ENCODE peak calls at places on chromosomes 16 and 17, in nine cellular contexts. One of them, this sample, is unnamed.

GRCh38 chr17:9138161-9138717 is 116.9 kb downstream of the NTN1 start:
- DNase-seq in HepG2: no peak
- DNase-seq in MCF 10A: no peak
- DNase-seq in B cell: no peak
- DNase-seq in lower leg skin: no peak
- DNase-seq in left ventricle myocardium inferior: peak
- DNase-seq in AG10803: peak
- DNase-seq in BJ: no peak
- DNase-seq in ascending aorta: no peak
- DNase-seq in this sample: no peak

GRCh38 chr17:43766413-43767052 is 7.9 kb upstream of the SOST start:
- DNase-seq in ascending aorta: peak
- DNase-seq in AG10803: peak
- DNase-seq in left ventricle myocardium inferior: peak
- DNase-seq in HepG2: peak
- DNase-seq in MCF 10A: peak
- DNase-seq in BJ: no peak
- DNase-seq in B cell: no peak
- DNase-seq in lower leg skin: peak
- DNase-seq in this sample: no peak

GRCh38 chr17:21176996-21177395 is 37.0 kb downstream of the TMEM11 start:
- DNase-seq in HepG2: no peak
- DNase-seq in BJ: no peak
- DNase-seq in ascending aorta: peak
- DNase-seq in lower leg skin: no peak
- DNase-seq in left ventricle myocardium inferior: no peak
- DNase-seq in B cell: peak
- DNase-seq in AG10803: no peak
- DNase-seq in MCF 10A: no peak
- DNase-seq in this sample: no peak

GRCh38 chr17:21396237-21396636 is 20.1 kb downstream of the KCNJ12 start:
- DNase-seq in AG10803: no peak
- DNase-seq in MCF 10A: no peak
- DNase-seq in left ventricle myocardium inferior: no peak
- DNase-seq in ascending aorta: no peak
- DNase-seq in lower leg skin: no peak
- DNase-seq in BJ: no peak
- DNase-seq in B cell: no peak
- DNase-seq in HepG2: no peak
- DNase-seq in this sample: no peak

GRCh38 chr17:75478508-75478907 is 22.1 kb downstream of the TMEM94 start:
- DNase-seq in MCF 10A: no peak
- DNase-seq in lower leg skin: no peak
- DNase-seq in HepG2: no peak
- DNase-seq in B cell: no peak
- DNase-seq in BJ: no peak
- DNase-seq in AG10803: no peak
- DNase-seq in ascending aorta: no peak
- DNase-seq in left ventricle myocardium inferior: no peak
- DNase-seq in this sample: no peak

GRCh38 chr17:4796550-4796915 is 569 bp downstream of the PSMB6 start:
- DNase-seq in lower leg skin: no peak
- DNase-seq in ascending aorta: no peak
- DNase-seq in left ventricle myocardium inferior: no peak
- DNase-seq in B cell: no peak
- DNase-seq in MCF 10A: peak
- DNase-seq in HepG2: peak
- DNase-seq in BJ: no peak
- DNase-seq in AG10803: peak
- DNase-seq in this sample: no peak

GRCh38 chr17:78499715-78500540 is 77.3 kb downstream of the DNAH17 start:
- DNase-seq in ascending aorta: no peak
- DNase-seq in BJ: no peak
- DNase-seq in B cell: no peak
- DNase-seq in left ventricle myocardium inferior: no peak
- DNase-seq in HepG2: no peak
- DNase-seq in AG10803: no peak
- DNase-seq in lower leg skin: no peak
- DNase-seq in MCF 10A: no peak
- DNase-seq in this sample: no peak

GRCh38 chr17:30368896-30369720 is 9.6 kb upstream of the CPD start:
- DNase-seq in BJ: no peak
- DNase-seq in AG10803: no peak
- DNase-seq in lower leg skin: no peak
- DNase-seq in left ventricle myocardium inferior: no peak
- DNase-seq in B cell: no peak
- DNase-seq in ascending aorta: no peak
- DNase-seq in MCF 10A: no peak
- DNase-seq in HepG2: no peak
- DNase-seq in this sample: no peak

GRCh38 chr16:58814348-58814801 is 80.3 kb upstream of the GOT2 start:
- DNase-seq in AG10803: peak
- DNase-seq in B cell: peak
- DNase-seq in MCF 10A: peak
- DNase-seq in BJ: peak
- DNase-seq in ascending aorta: no peak
- DNase-seq in left ventricle myocardium inferior: peak
- DNase-seq in lower leg skin: no peak
- DNase-seq in HepG2: peak
- DNase-seq in this sample: peak

GRCh38 chr16:20814761-20815160 is 8.4 kb downstream of the REXO5 start:
- DNase-seq in MCF 10A: no peak
- DNase-seq in BJ: no peak
- DNase-seq in HepG2: no peak
- DNase-seq in AG10803: no peak
- DNase-seq in lower leg skin: no peak
- DNase-seq in B cell: no peak
- DNase-seq in ascending aorta: no peak
- DNase-seq in left ventricle myocardium inferior: no peak
- DNase-seq in this sample: no peak

GRCh38 chr17:55152236-55152635 is 112.5 kb upstream of the HLF start:
- DNase-seq in ascending aorta: no peak
- DNase-seq in B cell: no peak
- DNase-seq in HepG2: no peak
- DNase-seq in lower leg skin: no peak
- DNase-seq in BJ: no peak
- DNase-seq in AG10803: no peak
- DNase-seq in left ventricle myocardium inferior: no peak
- DNase-seq in MCF 10A: no peak
- DNase-seq in this sample: no peak

GRCh38 chr17:31509805-31510177 is 118.3 kb downstream of the RAB11FIP4 start:
- DNase-seq in B cell: no peak
- DNase-seq in ascending aorta: no peak
- DNase-seq in HepG2: no peak
- DNase-seq in left ventricle myocardium inferior: no peak
- DNase-seq in BJ: no peak
- DNase-seq in AG10803: no peak
- DNase-seq in lower leg skin: no peak
- DNase-seq in MCF 10A: no peak
- DNase-seq in this sample: no peak

DNA sequence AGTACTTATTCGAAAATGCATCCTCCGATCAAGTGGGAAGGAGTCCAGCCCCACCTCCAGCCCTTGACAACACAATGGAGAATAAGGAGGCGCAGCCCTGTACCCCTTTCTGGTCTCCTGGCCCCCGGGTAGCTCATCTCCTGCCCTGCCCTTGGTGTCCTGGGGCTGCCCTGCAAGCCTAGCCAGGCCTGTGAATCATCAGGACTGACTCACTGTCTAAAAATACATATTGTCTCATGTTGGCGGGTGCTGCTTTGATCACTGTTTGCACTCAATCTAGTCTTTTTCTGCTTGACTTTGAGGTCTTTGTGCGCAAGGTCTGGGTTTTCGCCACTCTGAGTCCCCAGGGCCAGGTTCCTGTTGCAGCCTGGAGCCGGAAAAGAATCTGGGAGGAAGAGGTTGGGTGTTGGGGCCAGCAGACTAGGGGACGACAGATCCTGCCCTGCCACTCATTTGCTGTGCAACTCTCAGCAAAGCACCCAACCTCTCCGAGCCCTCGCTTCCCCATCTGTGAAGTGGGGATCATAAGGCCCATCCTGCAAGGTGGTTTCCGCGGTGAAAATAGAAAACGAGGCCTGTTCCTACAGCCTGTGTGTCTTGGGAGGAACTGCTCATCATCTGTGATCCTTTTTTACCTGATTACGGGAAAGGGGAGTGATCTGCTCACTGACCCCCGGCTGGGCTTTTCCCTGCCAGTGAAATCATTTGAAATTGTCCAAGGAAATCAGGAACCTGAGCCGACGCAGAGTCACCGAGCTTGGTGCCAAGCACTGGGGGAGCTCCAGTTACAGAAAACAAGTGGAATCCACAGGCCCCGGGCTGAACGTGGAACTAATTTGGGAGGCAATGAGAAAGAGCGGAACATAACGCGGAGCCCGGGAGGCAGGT is 230.4 kb downstream of the PARN start:
- DNase-seq in AG10803: peak
- DNase-seq in ascending aorta: peak
- DNase-seq in MCF 10A: peak
- DNase-seq in B cell: no peak
- DNase-seq in HepG2: peak
- DNase-seq in BJ: peak
- DNase-seq in lower leg skin: peak
- DNase-seq in left ventricle myocardium inferior: peak
- DNase-seq in this sample: peak
- TF ChIP-seq CTCF in AG10803: no peak
- TF ChIP-seq CTCF in ascending aorta: no peak
- TF ChIP-seq CTCF in MCF 10A: no peak
- TF ChIP-seq CTCF in B cell: no peak
- TF ChIP-seq CTCF in HepG2: peak
- TF ChIP-seq CTCF in BJ: peak
- TF ChIP-seq CTCF in lower leg skin: no peak
- TF ChIP-seq CTCF in left ventricle myocardium inferior: no peak
- TF ChIP-seq CTCF in this sample: no peak

GRCh38 chr16:67650023-67650422 is 5.1 kb downstream of the CARMIL2 start:
- DNase-seq in lower leg skin: no peak
- DNase-seq in BJ: no peak
- DNase-seq in ascending aorta: no peak
- DNase-seq in HepG2: no peak
- DNase-seq in MCF 10A: no peak
- DNase-seq in AG10803: no peak
- DNase-seq in B cell: no peak
- DNase-seq in left ventricle myocardium inferior: no peak
- DNase-seq in this sample: no peak
- TF ChIP-seq CTCF in lower leg skin: no peak
- TF ChIP-seq CTCF in BJ: no peak
- TF ChIP-seq CTCF in ascending aorta: no peak
- TF ChIP-seq CTCF in HepG2: no peak
- TF ChIP-seq CTCF in MCF 10A: no peak
- TF ChIP-seq CTCF in AG10803: no peak
- TF ChIP-seq CTCF in B cell: no peak
- TF ChIP-seq CTCF in left ventricle myocardium inferior: no peak
- TF ChIP-seq CTCF in this sample: no peak

GRCh38 chr16:88820335-88821025 is 8.8 kb upstream of the APRT start:
- DNase-seq in lower leg skin: no peak
- DNase-seq in BJ: no peak
- DNase-seq in AG10803: no peak
- DNase-seq in MCF 10A: no peak
- DNase-seq in left ventricle myocardium inferior: no peak
- DNase-seq in HepG2: no peak
- DNase-seq in ascending aorta: no peak
- DNase-seq in B cell: no peak
- DNase-seq in this sample: no peak

GRCh38 chr16:88818610-88818874 is 6.8 kb upstream of the APRT start:
- DNase-seq in left ventricle myocardium inferior: no peak
- DNase-seq in HepG2: no peak
- DNase-seq in lower leg skin: no peak
- DNase-seq in B cell: no peak
- DNase-seq in ascending aorta: no peak
- DNase-seq in AG10803: no peak
- DNase-seq in BJ: no peak
- DNase-seq in MCF 10A: no peak
- DNase-seq in this sample: no peak

GRCh38 chr16:88822281-88823040 is 10.7 kb upstream of the APRT start:
- DNase-seq in B cell: no peak
- DNase-seq in AG10803: no peak
- DNase-seq in MCF 10A: no peak
- DNase-seq in ascending aorta: no peak
- DNase-seq in HepG2: no peak
- DNase-seq in BJ: no peak
- DNase-seq in left ventricle myocardium inferior: no peak
- DNase-seq in lower leg skin: no peak
- DNase-seq in this sample: no peak

GRCh38 chr16:88819126-88819525 is 7.4 kb upstream of the APRT start:
- DNase-seq in left ventricle myocardium inferior: no peak
- DNase-seq in B cell: no peak
- DNase-seq in AG10803: no peak
- DNase-seq in MCF 10A: no peak
- DNase-seq in lower leg skin: no peak
- DNase-seq in ascending aorta: no peak
- DNase-seq in BJ: no peak
- DNase-seq in HepG2: no peak
- DNase-seq in this sample: no peak

DNA sequence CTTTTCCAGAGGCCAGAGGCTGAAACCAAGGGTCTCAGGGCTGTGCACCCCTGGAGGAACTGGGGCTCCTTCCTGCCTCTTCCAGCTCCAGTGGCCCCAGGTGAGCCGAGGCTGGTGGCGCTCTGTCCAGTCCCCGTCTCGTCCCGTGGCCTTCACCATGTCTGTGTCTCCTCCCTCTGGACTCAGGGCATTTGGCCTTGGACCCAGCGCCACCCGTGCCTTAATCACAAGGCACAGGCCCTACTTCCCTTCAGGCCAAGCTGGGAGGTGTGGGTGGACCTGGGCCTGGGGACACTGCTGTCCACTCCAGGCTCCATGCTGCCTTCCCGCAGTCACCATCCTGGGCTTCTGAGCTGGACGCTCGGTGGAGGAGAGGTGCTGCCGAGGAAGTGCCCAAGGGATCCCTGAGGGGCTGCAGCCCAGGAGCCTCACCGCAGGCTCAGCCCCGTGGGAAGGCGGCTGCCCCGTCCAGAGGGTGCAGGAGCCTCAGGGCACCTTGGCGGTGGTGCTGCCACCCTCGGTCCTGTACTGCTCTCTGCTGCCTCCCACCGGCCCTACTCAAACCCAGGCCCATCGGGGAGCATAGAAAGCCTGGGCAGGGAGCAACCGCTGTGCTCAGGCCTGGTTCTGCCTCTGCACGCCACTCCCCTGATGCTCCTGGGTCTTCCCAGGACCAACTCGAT is 9.6 kb upstream of the APRT start:
- DNase-seq in AG10803: no peak
- DNase-seq in lower leg skin: no peak
- DNase-seq in MCF 10A: no peak
- DNase-seq in HepG2: no peak
- DNase-seq in left ventricle myocardium inferior: no peak
- DNase-seq in BJ: no peak
- DNase-seq in B cell: no peak
- DNase-seq in ascending aorta: no peak
- DNase-seq in this sample: no peak
- TF ChIP-seq CTCF in AG10803: no peak
- TF ChIP-seq CTCF in lower leg skin: no peak
- TF ChIP-seq CTCF in MCF 10A: no peak
- TF ChIP-seq CTCF in HepG2: peak
- TF ChIP-seq CTCF in left ventricle myocardium inferior: no peak
- TF ChIP-seq CTCF in BJ: no peak
- TF ChIP-seq CTCF in B cell: no peak
- TF ChIP-seq CTCF in ascending aorta: no peak
- TF ChIP-seq CTCF in this sample: no peak

GRCh38 chr17:72121164-72122001 is 563 bp downstream of the SOX9 start:
- DNase-seq in lower leg skin: peak
- DNase-seq in left ventricle myocardium inferior: peak
- DNase-seq in BJ: no peak
- DNase-seq in AG10803: peak
- DNase-seq in HepG2: no peak
- DNase-seq in MCF 10A: peak
- DNase-seq in B cell: no peak
- DNase-seq in ascending aorta: no peak
- DNase-seq in this sample: no peak
- TF ChIP-seq CTCF in lower leg skin: no peak
- TF ChIP-seq CTCF in left ventricle myocardium inferior: no peak
- TF ChIP-seq CTCF in BJ: no peak
- TF ChIP-seq CTCF in AG10803: no peak
- TF ChIP-seq CTCF in HepG2: peak
- TF ChIP-seq CTCF in MCF 10A: no peak
- TF ChIP-seq CTCF in B cell: no peak
- TF ChIP-seq CTCF in ascending aorta: no peak
- TF ChIP-seq CTCF in this sample: no peak

This sample was measured in AG09319.